ENCODE peak calls at places on chromosomes 13 and 19, in four cellular contexts. T is mucosa of descending colon, Y is NCI-H1105, H is SHP77 treated with DMSO at 0.1 percent for 48 hours. V is an unnamed sample.

GRCh38 chr13:40613192-40613818 is 53.1 kb downstream of the FOXO1 start:
- DNase-seq in T (peak; percentile 56), H (peak; percentile 19), Y (no peak), V (no peak)

GRCh38 chr19:40461669-40462221 is 3.8 kb downstream of the BLVRB start:
- DNase-seq in T (peak; percentile 52), Y (no peak), H (no peak), V (no peak)

GRCh38 chr19:39223703-39224279 is 19.7 kb upstream of the SYCN start:
- DNase-seq in H (no peak), T (peak; percentile 14), Y (no peak), V (no peak)

GRCh38 chr19:10544242-10544752 is 593 bp downstream of the ATG4D start:
- DNase-seq in H (no peak), T (peak; percentile 89), Y (no peak), V (peak; percentile 10)

GRCh38 chr19:38035515-38036495 is 128.8 kb downstream of the SIPA1L3 start:
- DNase-seq in H (no peak), Y (no peak), T (no peak), V (no peak)

GRCh38 chr13:43572601-43573360 is 214.0 kb downstream of the ENOX1 start:
- DNase-seq in H (no peak), Y (no peak), T (no peak), V (no peak)

GRCh38 chr13:106499905-106500304 is 35.6 kb downstream of the EFNB2 start:
- DNase-seq in H (no peak), T (no peak), Y (no peak), V (peak; percentile 42)

GRCh38 chr13:97307882-97308624 is 85.9 kb downstream of the MBNL2 start:
- DNase-seq in Y (no peak), T (no peak), H (peak; percentile 89), V (no peak)

GRCh38 chr13:19597523-19597922 is 35.9 kb upstream of the MPHOSPH8 start:
- DNase-seq in Y (no peak), T (no peak), H (no peak), V (no peak)

GRCh38 chr19:5503598-5503997 is 48.4 kb downstream of the ZNRF4 start:
- DNase-seq in Y (no peak), T (no peak), H (no peak), V (no peak)

GRCh38 chr19:56837892-56838679 is 2.4 kb downstream of the PEG3 start:
- DNase-seq in T (peak; percentile 8), Y (no peak), H (no peak), V (no peak)

GRCh38 chr19:53772943-53773342 is 51.2 kb downstream of the NLRP12 start:
- DNase-seq in Y (peak; percentile 22), H (peak; percentile 16), T (peak; percentile 71), V (peak; percentile 1)

GRCh38 chr13:49303533-49304252 is 56.0 kb downstream of the CDADC1 start:
- DNase-seq in Y (no peak), T (peak; percentile 26), H (no peak), V (no peak)

GRCh38 chr19:660793-661426 is 2.1 kb downstream of the RNF126 start:
- DNase-seq in H (no peak), T (peak; percentile 70), Y (no peak), V (no peak)